ENCODE peak calls at places on chromosome 20, in seven cellular contexts. A is AG04450, Q is GM12865, N is cardiac muscle cell, Z is body of pancreas, O is mammary epithelial cell, L is Peyer's patch. P is an unnamed sample.

GRCh38 chr20:55761787-55762186 is 243.5 kb downstream of the CBLN4 start:
- DNase-seq in A (no peak), Q (no peak), N (no peak), Z (no peak), O (no peak), L (no peak), P (no peak)

GRCh38 chr20:20037960-20038359 is 14.3 kb downstream of the CRNKL1 start:
- DNase-seq in A (peak; percentile 43), Q (no peak), N (no peak), Z (no peak), O (no peak), L (no peak), P (no peak)

GRCh38 chr20:3101737-3102574 is 17.4 kb upstream of the AVP start:
- DNase-seq in A (no peak), Q (peak; percentile 57), N (no peak), Z (no peak), O (no peak), L (no peak), P (no peak)

GRCh38 chr20:58542411-58543095 is 27.4 kb upstream of the APCDD1L start:
- DNase-seq in A (no peak), Q (no peak), N (no peak), Z (peak; percentile 65), O (peak; percentile 14), L (no peak), P (no peak)

GRCh38 chr20:62872184-62872862 is 10.7 kb upstream of the TCFL5 start:
- DNase-seq in A (no peak), Q (no peak), N (no peak), Z (no peak), O (no peak), L (no peak), P (no peak)

GRCh38 chr20:3115190-3116107 is 30.9 kb upstream of the AVP start:
- DNase-seq in A (peak; percentile 23), Q (peak; percentile 50), N (peak; percentile 68), Z (peak; percentile 36), O (peak; percentile 37), L (no peak), P (peak; percentile 82)

GRCh38 chr20:7094438-7094997 is 327.0 kb downstream of the BMP2 start:
- DNase-seq in A (no peak), Q (peak; percentile 36), N (peak; percentile 73), Z (peak; percentile 7), O (peak; percentile 62), L (peak; percentile 50), P (no peak)

GRCh38 chr20:7585126-7585679 is 355.1 kb downstream of the HAO1 start:
- DNase-seq in A (no peak), Q (no peak), N (no peak), Z (no peak), O (peak; percentile 31), L (no peak), P (no peak)

GRCh38 chr20:7682916-7683315 is 257.3 kb downstream of the HAO1 start:
- DNase-seq in A (no peak), Q (no peak), N (no peak), Z (no peak), O (no peak), L (no peak), P (no peak)

GRCh38 chr20:53068241-53068640 is 96.1 kb downstream of the TSHZ2 start:
- DNase-seq in A (no peak), Q (no peak), N (no peak), Z (no peak), O (no peak), L (no peak), P (no peak)

GRCh38 chr20:9407805-9408421 is 106.5 kb upstream of the LAMP5 start:
- DNase-seq in A (peak; percentile 60), Q (peak; percentile 80), N (peak; percentile 72), Z (peak; percentile 76), O (peak; percentile 53), L (peak; percentile 84), P (peak; percentile 54)

GRCh38 chr20:36090223-36090622 is 64.3 kb upstream of the EPB41L1 start:
- DNase-seq in A (no peak), Q (no peak), N (no peak), Z (no peak), O (no peak), L (no peak), P (no peak)

GRCh38 chr20:44485830-44486198 is 10.1 kb downstream of the TTPAL start:
- DNase-seq in A (no peak), Q (no peak), N (no peak), Z (no peak), O (no peak), L (no peak), P (no peak)

GRCh38 chr20:15528386-15529111 is 1044.7 kb downstream of the KIF16B start:
- DNase-seq in A (no peak), Q (peak; percentile 2), N (no peak), Z (no peak), O (no peak), L (no peak), P (no peak)

GRCh38 chr20:21719592-21720214 is 14.2 kb downstream of the PAX1 start:
- DNase-seq in A (peak; percentile 20), Q (peak; percentile 70), N (peak; percentile 76), Z (peak; percentile 60), O (peak; percentile 33), L (peak; percentile 69), P (peak; percentile 48)

GRCh38 chr20:64188682-64189529 is 24.7 kb downstream of the MYT1 start:
- DNase-seq in A (no peak), Q (no peak), N (no peak), Z (peak; percentile 93), O (peak; percentile 92), L (no peak), P (no peak)

GRCh38 chr20:64216036-64216435 is 39.5 kb upstream of the PCMTD2 start:
- DNase-seq in A (no peak), Q (no peak), N (no peak), Z (peak; percentile 35), O (no peak), L (no peak), P (no peak)

GRCh38 chr20:64129146-64129782 is 21.9 kb upstream of the NPBWR2 start:
- DNase-seq in A (no peak), Q (no peak), N (no peak), Z (no peak), O (no peak), L (peak; percentile 24), P (no peak)

GRCh38 chr20:21179796-21180195 is 53.9 kb downstream of the KIZ start:
- DNase-seq in A (no peak), Q (no peak), N (no peak), Z (no peak), O (no peak), L (no peak), P (no peak)

GRCh38 chr20:17571153-17571527 is 1.3 kb downstream of the DSTN start:
- DNase-seq in A (no peak), Q (peak; percentile 41), N (no peak), Z (no peak), O (no peak), L (no peak), P (peak; percentile 55)

GRCh38 chr20:35191419-35191818 is 19.5 kb downstream of the PROCR start:
- DNase-seq in A (no peak), Q (no peak), N (peak; percentile 50), Z (no peak), O (no peak), L (no peak), P (no peak)

GRCh38 chr20:33915726-33916331 is 77.9 kb upstream of the RALY start:
- DNase-seq in A (no peak), Q (peak; percentile 55), N (no peak), Z (peak; percentile 35), O (peak; percentile 15), L (peak; percentile 81), P (peak; percentile 73)

GRCh38 chr20:19947611-19948264 is 69.4 kb upstream of the NAA20 start:
- DNase-seq in A (peak; percentile 86), Q (peak; percentile 86), N (no peak), Z (peak; percentile 89), O (peak; percentile 33), L (no peak), P (peak; percentile 47)

GRCh38 chr20:12464036-12464435 is 544.7 kb upstream of the SPTLC3 start:
- DNase-seq in A (no peak), Q (no peak), N (no peak), Z (no peak), O (no peak), L (no peak), P (no peak)

GRCh38 chr20:44008806-44009678 is 94.4 kb downstream of the TOX2 start:
- DNase-seq in A (no peak), Q (no peak), N (no peak), Z (no peak), O (peak; percentile 28), L (no peak), P (no peak)

GRCh38 chr20:474581-474980 is 12.2 kb upstream of the TBC1D20 start:
- DNase-seq in A (no peak), Q (no peak), N (no peak), Z (no peak), O (no peak), L (no peak), P (no peak)

GRCh38 chr20:17491041-17491440 is 40.1 kb downstream of the BFSP1 start:
- DNase-seq in A (no peak), Q (no peak), N (no peak), Z (no peak), O (no peak), L (peak; percentile 24), P (no peak)

GRCh38 chr20:24305366-24305765 is 164.1 kb upstream of the SYNDIG1 start:
- DNase-seq in A (no peak), Q (no peak), N (no peak), Z (no peak), O (no peak), L (no peak), P (no peak)

GRCh38 chr20:24297928-24298327 is 171.5 kb upstream of the SYNDIG1 start:
- DNase-seq in A (no peak), Q (no peak), N (no peak), Z (no peak), O (no peak), L (no peak), P (no peak)

GRCh38 chr20:24303393-24303792 is 166.0 kb upstream of the SYNDIG1 start:
- DNase-seq in A (no peak), Q (no peak), N (no peak), Z (no peak), O (no peak), L (no peak), P (no peak)
- TF ChIP-seq CTCF in A (no peak), Q (no peak), N (no peak), Z (no peak), O (no peak), L (no peak), P (no peak)

GRCh38 chr20:61253264-61253639 is 1.2 kb downstream of the CDH4 start:
- DNase-seq in A (no peak), Q (no peak), N (peak; percentile 67), Z (no peak), O (no peak), L (no peak), P (no peak)
- TF ChIP-seq CTCF in A (peak; percentile 44), Q (no peak), N (peak; percentile 25), Z (peak; percentile 20), O (peak; percentile 8), L (no peak), P (no peak)

DNA sequence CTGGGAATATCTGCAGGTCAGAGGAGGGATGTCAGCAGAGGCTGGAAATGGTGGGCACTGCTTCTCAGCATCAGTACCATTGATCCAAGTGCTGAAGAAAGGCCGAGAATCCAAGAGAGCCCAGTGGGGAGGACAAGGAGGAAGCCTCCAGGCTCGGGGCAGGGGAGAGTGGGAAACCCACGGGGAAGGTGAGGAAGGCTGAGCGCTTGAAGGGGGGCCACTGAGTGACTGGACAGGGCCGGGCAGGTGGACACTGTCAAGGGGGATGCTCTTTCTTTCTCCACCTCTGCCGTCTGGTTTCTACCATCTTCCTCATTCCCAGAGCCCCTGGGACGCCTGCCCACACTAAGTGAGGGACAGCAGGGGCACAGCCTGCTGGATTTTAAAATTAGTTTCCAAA is 335.0 kb downstream of the CDH4 start:
- DNase-seq in A (no peak), Q (no peak), N (no peak), Z (no peak), O (no peak), L (no peak), P (no peak)
- TF ChIP-seq CTCF in A (no peak), Q (no peak), N (no peak), Z (no peak), O (no peak), L (no peak), P (no peak)

GRCh38 chr20:41245086-41245707 is 72.3 kb downstream of the ZHX3 start:
- DNase-seq in A (no peak), Q (peak; percentile 4), N (peak; percentile 32), Z (no peak), O (no peak), L (no peak), P (no peak)
- TF ChIP-seq CTCF in A (peak; percentile 14), Q (no peak), N (no peak), Z (no peak), O (no peak), L (no peak), P (no peak)